ENCODE peak calls at places on chromosomes 6 and 20, in ten cellular contexts. One of them, this sample, is unnamed.
A peak's percentile ranks its signal among the peaks of the same experiment; 100 is the strongest.

GRCh38 chr6:140051521-140052455 is 677.3 kb upstream of the CITED2 start:
- DNase-seq in glutamatergic neuron: peak; percentile 18
- DNase-seq in foreskin fibroblast: peak; percentile 95
- DNase-seq in HFFc6: peak; percentile 99
- DNase-seq in CD8-positive, alpha-beta T cell: no peak
- DNase-seq in mesothelial cell of epicardium: no peak
- DNase-seq in sigmoid colon: no peak
- DNase-seq in H1: no peak
- DNase-seq in Peyer's patch: no peak
- DNase-seq in neural progenitor cell: no peak
- DNase-seq in this sample: no peak

GRCh38 chr20:50980851-50981713 is 22.5 kb downstream of the MOCS3 start:
- DNase-seq in glutamatergic neuron: peak; percentile 72
- DNase-seq in foreskin fibroblast: peak; percentile 82
- DNase-seq in HFFc6: peak; percentile 71
- DNase-seq in CD8-positive, alpha-beta T cell: peak; percentile 45
- DNase-seq in mesothelial cell of epicardium: peak; percentile 76
- DNase-seq in sigmoid colon: no peak
- DNase-seq in H1: no peak
- DNase-seq in Peyer's patch: peak; percentile 51
- DNase-seq in neural progenitor cell: peak; percentile 90
- DNase-seq in this sample: peak; percentile 73

GRCh38 chr6:159874475-159874874 is 16.3 kb upstream of the MAS1 start:
- DNase-seq in glutamatergic neuron: no peak
- DNase-seq in foreskin fibroblast: peak; percentile 72
- DNase-seq in HFFc6: no peak
- DNase-seq in CD8-positive, alpha-beta T cell: no peak
- DNase-seq in mesothelial cell of epicardium: peak; percentile 50
- DNase-seq in sigmoid colon: no peak
- DNase-seq in H1: no peak
- DNase-seq in Peyer's patch: no peak
- DNase-seq in neural progenitor cell: no peak
- DNase-seq in this sample: no peak

GRCh38 chr20:41738584-41739193 is 120.5 kb upstream of the CHD6 start:
- DNase-seq in glutamatergic neuron: peak; percentile 78
- DNase-seq in foreskin fibroblast: peak; percentile 71
- DNase-seq in HFFc6: no peak
- DNase-seq in CD8-positive, alpha-beta T cell: no peak
- DNase-seq in mesothelial cell of epicardium: peak; percentile 59
- DNase-seq in sigmoid colon: no peak
- DNase-seq in H1: no peak
- DNase-seq in Peyer's patch: no peak
- DNase-seq in neural progenitor cell: peak; percentile 77
- DNase-seq in this sample: peak; percentile 60

GRCh38 chr6:166553563-166554271 is 32.8 kb downstream of the RAMACL start:
- DNase-seq in glutamatergic neuron: no peak
- DNase-seq in foreskin fibroblast: peak; percentile 97
- DNase-seq in HFFc6: peak; percentile 90
- DNase-seq in CD8-positive, alpha-beta T cell: no peak
- DNase-seq in mesothelial cell of epicardium: no peak
- DNase-seq in sigmoid colon: peak; percentile 85
- DNase-seq in H1: no peak
- DNase-seq in Peyer's patch: no peak
- DNase-seq in neural progenitor cell: no peak
- DNase-seq in this sample: no peak

GRCh38 chr6:154012852-154013251 is 26.2 kb upstream of the OPRM1 start:
- DNase-seq in glutamatergic neuron: no peak
- DNase-seq in foreskin fibroblast: no peak
- DNase-seq in HFFc6: no peak
- DNase-seq in CD8-positive, alpha-beta T cell: no peak
- DNase-seq in mesothelial cell of epicardium: no peak
- DNase-seq in sigmoid colon: no peak
- DNase-seq in H1: no peak
- DNase-seq in Peyer's patch: no peak
- DNase-seq in neural progenitor cell: no peak
- DNase-seq in this sample: no peak

GRCh38 chr6:168739381-168739780 is 298.4 kb downstream of the SMOC2 start:
- DNase-seq in glutamatergic neuron: no peak
- DNase-seq in foreskin fibroblast: no peak
- DNase-seq in HFFc6: no peak
- DNase-seq in CD8-positive, alpha-beta T cell: no peak
- DNase-seq in mesothelial cell of epicardium: no peak
- DNase-seq in sigmoid colon: no peak
- DNase-seq in H1: no peak
- DNase-seq in Peyer's patch: no peak
- DNase-seq in neural progenitor cell: no peak
- DNase-seq in this sample: no peak

GRCh38 chr20:56595746-56596478 is 33.2 kb upstream of the TFAP2C start:
- DNase-seq in glutamatergic neuron: no peak
- DNase-seq in foreskin fibroblast: no peak
- DNase-seq in HFFc6: no peak
- DNase-seq in CD8-positive, alpha-beta T cell: no peak
- DNase-seq in mesothelial cell of epicardium: no peak
- DNase-seq in sigmoid colon: no peak
- DNase-seq in H1: no peak
- DNase-seq in Peyer's patch: no peak
- DNase-seq in neural progenitor cell: peak; percentile 17
- DNase-seq in this sample: no peak

GRCh38 chr6:78910611-78911134 is 43.3 kb downstream of the IRAK1BP1 start:
- DNase-seq in glutamatergic neuron: peak; percentile 67
- DNase-seq in foreskin fibroblast: peak; percentile 59
- DNase-seq in HFFc6: no peak
- DNase-seq in CD8-positive, alpha-beta T cell: no peak
- DNase-seq in mesothelial cell of epicardium: peak; percentile 45
- DNase-seq in sigmoid colon: no peak
- DNase-seq in H1: peak; percentile 23
- DNase-seq in Peyer's patch: no peak
- DNase-seq in neural progenitor cell: peak; percentile 78
- DNase-seq in this sample: peak; percentile 60

GRCh38 chr20:44780226-44780625 is 30.1 kb downstream of the RIMS4 start:
- DNase-seq in glutamatergic neuron: no peak
- DNase-seq in foreskin fibroblast: peak; percentile 79
- DNase-seq in HFFc6: peak; percentile 23
- DNase-seq in CD8-positive, alpha-beta T cell: peak; percentile 11
- DNase-seq in mesothelial cell of epicardium: peak; percentile 72
- DNase-seq in sigmoid colon: no peak
- DNase-seq in H1: no peak
- DNase-seq in Peyer's patch: no peak
- DNase-seq in neural progenitor cell: peak; percentile 90
- DNase-seq in this sample: peak; percentile 73

GRCh38 chr6:52483671-52484003 is 63.5 kb downstream of the EFHC1 start:
- DNase-seq in glutamatergic neuron: no peak
- DNase-seq in foreskin fibroblast: no peak
- DNase-seq in HFFc6: no peak
- DNase-seq in CD8-positive, alpha-beta T cell: no peak
- DNase-seq in mesothelial cell of epicardium: no peak
- DNase-seq in sigmoid colon: no peak
- DNase-seq in H1: no peak
- DNase-seq in Peyer's patch: no peak
- DNase-seq in neural progenitor cell: no peak
- DNase-seq in this sample: no peak

GRCh38 chr6:54291738-54292137 is 16.5 kb upstream of the TINAG start:
- DNase-seq in glutamatergic neuron: no peak
- DNase-seq in foreskin fibroblast: peak; percentile 70
- DNase-seq in HFFc6: peak; percentile 21
- DNase-seq in CD8-positive, alpha-beta T cell: no peak
- DNase-seq in mesothelial cell of epicardium: no peak
- DNase-seq in sigmoid colon: no peak
- DNase-seq in H1: no peak
- DNase-seq in Peyer's patch: no peak
- DNase-seq in neural progenitor cell: no peak
- DNase-seq in this sample: no peak

GRCh38 chr6:37695857-37696219 is 1.8 kb downstream of the MDGA1 start:
- DNase-seq in glutamatergic neuron: no peak
- DNase-seq in foreskin fibroblast: peak; percentile 29
- DNase-seq in HFFc6: no peak
- DNase-seq in CD8-positive, alpha-beta T cell: no peak
- DNase-seq in mesothelial cell of epicardium: no peak
- DNase-seq in sigmoid colon: no peak
- DNase-seq in H1: no peak
- DNase-seq in Peyer's patch: no peak
- DNase-seq in neural progenitor cell: no peak
- DNase-seq in this sample: peak; percentile 29

GRCh38 chr6:152078804-152079203 is 271.3 kb downstream of the ESR1 start:
- DNase-seq in glutamatergic neuron: no peak
- DNase-seq in foreskin fibroblast: no peak
- DNase-seq in HFFc6: no peak
- DNase-seq in CD8-positive, alpha-beta T cell: no peak
- DNase-seq in mesothelial cell of epicardium: no peak
- DNase-seq in sigmoid colon: no peak
- DNase-seq in H1: peak; percentile 27
- DNase-seq in Peyer's patch: no peak
- DNase-seq in neural progenitor cell: peak; percentile 72
- DNase-seq in this sample: no peak

GRCh38 chr6:49766762-49767161 is 20.3 kb downstream of the PGK2 start:
- DNase-seq in glutamatergic neuron: no peak
- DNase-seq in foreskin fibroblast: no peak
- DNase-seq in HFFc6: no peak
- DNase-seq in CD8-positive, alpha-beta T cell: no peak
- DNase-seq in mesothelial cell of epicardium: no peak
- DNase-seq in sigmoid colon: no peak
- DNase-seq in H1: no peak
- DNase-seq in Peyer's patch: no peak
- DNase-seq in neural progenitor cell: no peak
- DNase-seq in this sample: no peak

GRCh38 chr20:2178328-2179232 is 77.0 kb downstream of the STK35 start:
- DNase-seq in glutamatergic neuron: no peak
- DNase-seq in foreskin fibroblast: no peak
- DNase-seq in HFFc6: no peak
- DNase-seq in CD8-positive, alpha-beta T cell: no peak
- DNase-seq in mesothelial cell of epicardium: peak; percentile 38
- DNase-seq in sigmoid colon: no peak
- DNase-seq in H1: no peak
- DNase-seq in Peyer's patch: no peak
- DNase-seq in neural progenitor cell: no peak
- DNase-seq in this sample: no peak

DNA sequence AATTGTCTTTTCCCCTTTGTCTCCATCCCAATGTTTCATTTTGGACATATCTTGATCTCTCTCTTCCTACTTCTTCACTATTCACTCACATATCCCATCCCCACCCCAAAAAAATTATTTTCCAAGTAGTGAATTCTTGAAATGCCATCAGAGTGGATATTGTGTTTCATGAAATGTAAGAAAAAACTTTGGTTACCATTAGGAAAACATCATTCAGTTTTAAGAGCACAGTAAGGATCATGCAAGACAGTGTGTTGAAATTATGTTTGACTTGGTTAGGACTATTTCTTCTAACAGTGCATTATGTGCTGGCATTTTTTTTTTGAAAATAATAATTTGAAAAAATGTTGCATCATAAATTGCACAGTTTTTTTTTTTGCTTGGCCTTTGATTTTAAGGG is 5.7 kb downstream of the RSPO3 start:
- DNase-seq in glutamatergic neuron: no peak
- DNase-seq in foreskin fibroblast: no peak
- DNase-seq in HFFc6: no peak
- DNase-seq in CD8-positive, alpha-beta T cell: no peak
- DNase-seq in mesothelial cell of epicardium: no peak
- DNase-seq in sigmoid colon: no peak
- DNase-seq in H1: no peak
- DNase-seq in Peyer's patch: no peak
- DNase-seq in neural progenitor cell: no peak
- DNase-seq in this sample: no peak
- TF ChIP-seq CTCF in glutamatergic neuron: no peak
- TF ChIP-seq CTCF in foreskin fibroblast: no peak
- TF ChIP-seq CTCF in HFFc6: no peak
- TF ChIP-seq CTCF in CD8-positive, alpha-beta T cell: no peak
- TF ChIP-seq CTCF in mesothelial cell of epicardium: no peak
- TF ChIP-seq CTCF in sigmoid colon: no peak
- TF ChIP-seq CTCF in H1: no peak
- TF ChIP-seq CTCF in Peyer's patch: no peak
- TF ChIP-seq CTCF in neural progenitor cell: no peak
- TF ChIP-seq CTCF in this sample: no peak

DNA sequence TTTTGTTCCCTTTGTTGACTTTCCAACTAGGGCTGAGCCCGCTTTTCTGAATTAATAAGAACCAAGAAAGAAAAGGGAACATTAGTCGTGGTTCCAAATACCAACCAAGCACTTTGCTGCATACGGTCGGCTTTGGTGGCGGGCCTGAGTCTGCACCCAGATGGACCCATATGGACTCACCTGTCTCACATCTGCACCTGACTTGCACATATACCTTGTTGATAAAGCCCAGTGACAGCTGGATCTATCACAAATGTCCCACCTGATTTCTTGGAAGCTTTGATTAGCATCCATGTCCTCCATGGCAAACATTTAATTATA is 39.0 kb downstream of the TPD52L1 start:
- DNase-seq in glutamatergic neuron: no peak
- DNase-seq in foreskin fibroblast: no peak
- DNase-seq in HFFc6: no peak
- DNase-seq in CD8-positive, alpha-beta T cell: no peak
- DNase-seq in mesothelial cell of epicardium: no peak
- DNase-seq in sigmoid colon: no peak
- DNase-seq in H1: no peak
- DNase-seq in Peyer's patch: no peak
- DNase-seq in neural progenitor cell: no peak
- DNase-seq in this sample: no peak
- TF ChIP-seq CTCF in glutamatergic neuron: peak; percentile 22
- TF ChIP-seq CTCF in foreskin fibroblast: no peak
- TF ChIP-seq CTCF in HFFc6: peak; percentile 40
- TF ChIP-seq CTCF in CD8-positive, alpha-beta T cell: peak; percentile 31
- TF ChIP-seq CTCF in mesothelial cell of epicardium: peak; percentile 30
- TF ChIP-seq CTCF in sigmoid colon: no peak
- TF ChIP-seq CTCF in H1: no peak
- TF ChIP-seq CTCF in Peyer's patch: no peak
- TF ChIP-seq CTCF in neural progenitor cell: no peak
- TF ChIP-seq CTCF in this sample: peak; percentile 46

GRCh38 chr6:25788305-25788922 is 33.9 kb downstream of the SLC17A4 start:
- DNase-seq in glutamatergic neuron: peak; percentile 43
- DNase-seq in foreskin fibroblast: peak; percentile 67
- DNase-seq in HFFc6: peak; percentile 39
- DNase-seq in CD8-positive, alpha-beta T cell: no peak
- DNase-seq in mesothelial cell of epicardium: no peak
- DNase-seq in sigmoid colon: no peak
- DNase-seq in H1: peak; percentile 23
- DNase-seq in Peyer's patch: peak; percentile 46
- DNase-seq in neural progenitor cell: peak; percentile 54
- DNase-seq in this sample: peak; percentile 72
- TF ChIP-seq CTCF in glutamatergic neuron: peak; percentile 19
- TF ChIP-seq CTCF in foreskin fibroblast: peak; percentile 66
- TF ChIP-seq CTCF in HFFc6: peak; percentile 76
- TF ChIP-seq CTCF in CD8-positive, alpha-beta T cell: peak; percentile 37
- TF ChIP-seq CTCF in mesothelial cell of epicardium: no peak
- TF ChIP-seq CTCF in sigmoid colon: peak; percentile 10
- TF ChIP-seq CTCF in H1: peak; percentile 85
- TF ChIP-seq CTCF in Peyer's patch: peak; percentile 51
- TF ChIP-seq CTCF in neural progenitor cell: peak; percentile 46
- TF ChIP-seq CTCF in this sample: peak; percentile 62

DNA sequence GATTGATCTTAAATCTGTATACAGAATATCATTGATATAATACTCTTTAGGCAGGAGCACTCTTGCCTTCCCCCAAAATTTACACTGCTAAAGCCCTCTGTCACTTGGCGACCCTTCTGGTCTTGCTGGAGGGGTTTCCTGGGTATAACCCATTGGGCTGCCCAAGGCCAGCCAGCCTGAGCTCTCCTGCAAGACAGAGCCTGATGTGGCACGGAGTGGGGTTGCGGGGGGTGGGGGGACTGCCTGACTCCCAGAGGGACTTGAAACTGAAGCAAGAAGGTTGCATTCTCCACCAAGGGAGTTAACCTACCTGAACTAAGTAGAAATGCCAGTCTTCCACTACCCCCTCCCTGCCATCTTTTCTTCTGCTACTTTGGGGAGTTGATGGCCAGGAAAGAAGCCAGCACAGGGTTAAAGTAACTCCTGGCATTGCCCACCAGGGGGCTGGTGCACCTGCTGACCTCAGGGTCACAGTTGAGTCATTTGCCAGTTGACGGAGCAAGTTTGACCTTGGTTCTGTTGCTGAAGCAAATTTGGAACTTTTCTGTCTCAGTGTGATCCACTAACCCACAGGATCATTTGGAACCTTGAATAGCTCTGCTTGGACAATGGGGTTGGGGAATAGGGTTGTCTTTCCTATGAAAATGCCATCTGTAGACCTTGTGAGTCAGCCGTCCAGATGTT is 79.4 kb downstream of the ASXL1 start:
- DNase-seq in glutamatergic neuron: no peak
- DNase-seq in foreskin fibroblast: no peak
- DNase-seq in HFFc6: no peak
- DNase-seq in CD8-positive, alpha-beta T cell: no peak
- DNase-seq in mesothelial cell of epicardium: peak; percentile 21
- DNase-seq in sigmoid colon: no peak
- DNase-seq in H1: no peak
- DNase-seq in Peyer's patch: peak; percentile 14
- DNase-seq in neural progenitor cell: no peak
- DNase-seq in this sample: no peak
- TF ChIP-seq CTCF in glutamatergic neuron: peak; percentile 77
- TF ChIP-seq CTCF in foreskin fibroblast: no peak
- TF ChIP-seq CTCF in HFFc6: peak; percentile 67
- TF ChIP-seq CTCF in CD8-positive, alpha-beta T cell: peak; percentile 26
- TF ChIP-seq CTCF in mesothelial cell of epicardium: no peak
- TF ChIP-seq CTCF in sigmoid colon: no peak
- TF ChIP-seq CTCF in H1: peak; percentile 56
- TF ChIP-seq CTCF in Peyer's patch: peak; percentile 6
- TF ChIP-seq CTCF in neural progenitor cell: peak; percentile 48
- TF ChIP-seq CTCF in this sample: peak; percentile 49